ENCODE peak calls at places on chromosomes 3 and 15, in seven cellular contexts. S is B cell; I is amniotic stem cell; T is NCI-H2029 treated with DMSO at 0.1 percent for 48 hours; M is astrocyte of the spinal cord; H is NCI-H2171; W is effector memory CD8-positive, alpha-beta T cell. U is an unnamed sample.

GRCh38 chr3:73207946-73208345 is 146.5 kb downstream of the EBLN2 start:
- DNase-seq in S (no peak), I (no peak), T (no peak), M (no peak), H (no peak), W (no peak), U (no peak)

GRCh38 chr3:162547321-162547720 is 1050.7 kb downstream of the OTOL1 start:
- DNase-seq in S (no peak), I (no peak), T (no peak), M (no peak), H (no peak), W (no peak), U (no peak)

GRCh38 chr15:90189781-90190467 is 11.2 kb upstream of the SEMA4B start:
- DNase-seq in S (no peak), I (no peak), T (no peak), M (no peak), H (no peak), W (no peak), U (no peak)

GRCh38 chr3:45841380-45841700 is 579 bp downstream of the LZTFL1 start:
- DNase-seq in S (no peak), I (no peak), T (no peak), M (peak), H (no peak), W (no peak), U (peak)

GRCh38 chr3:35523838-35524237 is 115.5 kb upstream of the ARPP21 start:
- DNase-seq in S (no peak), I (no peak), T (no peak), M (peak), H (no peak), W (no peak), U (peak)

GRCh38 chr3:112568642-112569041 is 6.8 kb downstream of the SLC35A5 start:
- DNase-seq in S (no peak), I (no peak), T (no peak), M (no peak), H (no peak), W (no peak), U (peak)

GRCh38 chr15:28977377-28978010 is 91.7 kb downstream of the APBA2 start:
- DNase-seq in S (no peak), I (peak), T (no peak), M (peak), H (no peak), W (no peak), U (peak)

GRCh38 chr3:134056464-134056891 is 26.8 kb upstream of the SLCO2A1 start:
- DNase-seq in S (no peak), I (no peak), T (no peak), M (peak), H (no peak), W (no peak), U (no peak)

GRCh38 chr3:102676424-102676823 is 241.6 kb downstream of the ZPLD1 start:
- DNase-seq in S (no peak), I (no peak), T (no peak), M (no peak), H (no peak), W (no peak), U (no peak)

GRCh38 chr15:61726166-61726565 is 334.1 kb downstream of the VPS13C start:
- DNase-seq in S (no peak), I (no peak), T (no peak), M (no peak), H (no peak), W (no peak), U (no peak)